ENCODE peak calls at places on chromosome X, in seven cellular contexts. E, T, I, U, L, G and J are unnamed samples. For H3K36me3 and H3K27me3, the result is how much of the 10 kb centered on the place peaks cover.

GRCh38 chrX:30875957-30876356 is 13.1 kb downstream of the TAB3 start:
- DNase-seq in E (peak), L (no peak), T (no peak), G (peak), U (no peak), I (no peak), J (peak)

GRCh38 chrX:108396986-108397385 is 41.2 kb downstream of the COL4A6 start:
- DNase-seq in G (no peak), E (no peak), T (no peak), L (no peak), I (no peak), U (no peak), J (no peak)

GRCh38 chrX:122517781-122518180 is 666.3 kb upstream of the GRIA3 start:
- DNase-seq in I (no peak), L (no peak), E (peak), G (peak), U (no peak), T (no peak), J (no peak)

GRCh38 chrX:43970528-43970927 is 2.7 kb downstream of the NDP start:
- DNase-seq in I (no peak), U (no peak), L (no peak), T (no peak), E (peak), G (peak), J (no peak)

GRCh38 chrX:136028383-136028984 is 43.2 kb downstream of the SLC9A6 start:
- DNase-seq in U (no peak), E (peak), G (peak), I (no peak), T (no peak), L (no peak), J (no peak)

GRCh38 chrX:264634-265455 is 16.3 kb upstream of the PLCXD1 start:
- DNase-seq in L (no peak), U (peak), T (no peak), I (no peak), G (no peak), E (no peak), J (no peak)

GRCh38 chrX:30892591-30892990 is 3.5 kb upstream of the TAB3 start:
- DNase-seq in E (peak), T (no peak), I (no peak), L (no peak), G (peak), U (no peak), J (no peak)

GRCh38 chrX:118254611-118255010 is 91.3 kb upstream of the WDR44 start:
- DNase-seq in E (peak), U (no peak), L (peak), I (no peak), G (peak), T (no peak), J (peak)

GRCh38 chrX:10083809-10084208 is 73.0 kb upstream of the CLCN4 start:
- DNase-seq in E (no peak), T (no peak), L (no peak), I (no peak), G (no peak), U (no peak), J (no peak)

GRCh38 chrX:20362268-20363002 is 95.7 kb upstream of the RPS6KA3 start:
- DNase-seq in I (no peak), G (peak), T (no peak), E (no peak), U (no peak), L (no peak), J (peak)

GRCh38 chrX:107747596-107748161 is 27.9 kb downstream of the TSC22D3 start:
- DNase-seq in I (no peak), E (peak), L (peak), T (no peak), U (no peak), G (peak), J (peak)

GRCh38 chrX:107712231-107713204 is 63.1 kb downstream of the TSC22D3 start:
- DNase-seq in I (no peak), U (peak), L (peak), E (peak), T (peak), G (no peak), J (peak)

GRCh38 chrX:114584983-114585842 is 1.3 kb downstream of the HTR2C start:
- DNase-seq in L (no peak), G (no peak), U (no peak), I (no peak), T (no peak), E (no peak), J (no peak)

GRCh38 chrX:70762285-70762684 is 146.2 kb downstream of the TEX11 start:
- DNase-seq in U (no peak), L (no peak), I (no peak), E (no peak), T (no peak), G (peak), J (no peak)

GRCh38 chrX:47446431-47446830 is 36.6 kb downstream of the ZNF41 start:
- DNase-seq in G (peak), L (no peak), U (no peak), E (no peak), I (no peak), T (no peak), J (no peak)

GRCh38 chrX:47447607-47448006 is 35.4 kb downstream of the ZNF41 start:
- DNase-seq in L (no peak), G (no peak), T (no peak), I (no peak), U (no peak), E (no peak), J (no peak)

GRCh38 chrX:47446971-47447370 is 36.1 kb downstream of the ZNF41 start:
- DNase-seq in E (no peak), T (no peak), U (no peak), G (peak), I (no peak), L (no peak), J (no peak)

GRCh38 chrX:47452112-47452511 is 30.9 kb downstream of the ZNF41 start:
- DNase-seq in E (no peak), T (no peak), U (no peak), G (peak), L (no peak), I (no peak), J (no peak)

GRCh38 chrX:47448165-47448806 is 34.7 kb downstream of the ZNF41 start:
- DNase-seq in T (no peak), U (no peak), I (no peak), L (no peak), E (no peak), G (no peak), J (no peak)
- H3K36me3 ChIP-seq in T (under half), U (under half), I (half or more), L (under half), E (under half), G (under half), J (under half)

GRCh38 chrX:1516596-1517104 is 20.3 kb downstream of the P2RY8 start:
- DNase-seq in T (no peak), U (no peak), I (no peak), E (no peak), L (no peak), G (no peak), J (no peak)
- H3K27ac ChIP-seq in T (no peak), U (no peak), I (no peak), E (no peak), L (no peak), G (no peak), J (no peak)

GRCh38 chrX:47497274-47497673 is 14.3 kb upstream of the ZNF41 start:
- DNase-seq in U (no peak), L (no peak), G (peak), I (no peak), E (no peak), T (no peak), J (no peak)
- H3K27me3 ChIP-seq in U (under half), L (under half), G (under half), I (under half), E (under half), T (under half), J (under half)

GRCh38 chrX:53605004-53605403 is 81.5 kb downstream of the HUWE1 start:
- DNase-seq in G (peak), L (no peak), U (no peak), I (no peak), E (peak), T (no peak), J (no peak)
- H3K36me3 ChIP-seq in G (half or more), L (under half), U (under half), I (half or more), E (under half), T (under half), J (under half)

DNA sequence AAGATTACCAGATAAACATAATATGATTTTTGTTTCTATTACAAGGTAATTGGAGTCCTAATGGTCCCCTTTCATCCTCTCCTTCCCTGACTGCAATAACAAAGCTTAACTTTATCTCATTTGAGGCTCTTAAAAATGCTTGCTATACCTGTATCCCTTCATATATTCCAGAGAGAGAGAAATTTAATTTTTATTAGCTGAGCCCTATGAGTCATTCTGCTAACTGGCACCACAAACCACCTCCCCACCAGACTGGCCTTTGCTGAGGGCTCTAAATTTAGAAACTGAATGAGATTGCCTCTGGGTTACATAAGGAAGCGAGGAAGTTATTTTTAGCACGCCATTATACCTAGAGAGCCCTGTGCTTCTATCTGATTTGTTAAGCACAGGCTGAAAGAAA is 27.4 kb downstream of the CBLL2 start:
- DNase-seq in I (no peak), T (no peak), E (peak), L (peak), G (peak), U (peak), J (peak)
- H3K27ac ChIP-seq in I (peak), T (no peak), E (no peak), L (peak), G (peak), U (peak), J (no peak)